ENCODE peak calls at places on chromosome 19, in five cellular contexts. One of them, this sample, is unnamed.

GRCh38 chr19:20472854-20473253 is 92.7 kb downstream of the ZNF737 start:
- DNase-seq in NCI-H748 treated with DMSO at 0.1 percent for 48 hours: no peak
- DNase-seq in M059J: no peak
- DNase-seq in AG09309: no peak
- DNase-seq in heart right ventricle: no peak
- DNase-seq in this sample: no peak

GRCh38 chr19:38862321-38863059 is 12.7 kb upstream of the HNRNPL start:
- DNase-seq in heart right ventricle: peak
- DNase-seq in AG09309: peak
- DNase-seq in M059J: peak
- DNase-seq in NCI-H748 treated with DMSO at 0.1 percent for 48 hours: peak
- DNase-seq in this sample: no peak

GRCh38 chr19:38441660-38442348 is 8.3 kb downstream of the RYR1 start:
- DNase-seq in heart right ventricle: no peak
- DNase-seq in M059J: no peak
- DNase-seq in NCI-H748 treated with DMSO at 0.1 percent for 48 hours: no peak
- DNase-seq in AG09309: no peak
- DNase-seq in this sample: no peak

GRCh38 chr19:45444318-45445041 is 20.8 kb upstream of the ERCC1 start:
- DNase-seq in M059J: peak
- DNase-seq in NCI-H748 treated with DMSO at 0.1 percent for 48 hours: peak
- DNase-seq in AG09309: no peak
- DNase-seq in heart right ventricle: peak
- DNase-seq in this sample: peak

GRCh38 chr19:44608391-44608821 is 5.0 kb upstream of the IGSF23 start:
- DNase-seq in NCI-H748 treated with DMSO at 0.1 percent for 48 hours: peak
- DNase-seq in heart right ventricle: no peak
- DNase-seq in AG09309: no peak
- DNase-seq in M059J: no peak
- DNase-seq in this sample: no peak

GRCh38 chr19:9875796-9876195 is 40.7 kb downstream of the PIN1 start:
- DNase-seq in NCI-H748 treated with DMSO at 0.1 percent for 48 hours: no peak
- DNase-seq in heart right ventricle: no peak
- DNase-seq in AG09309: no peak
- DNase-seq in M059J: no peak
- DNase-seq in this sample: no peak

GRCh38 chr19:46970815-46971214 is 48.8 kb upstream of the NPAS1 start:
- DNase-seq in NCI-H748 treated with DMSO at 0.1 percent for 48 hours: no peak
- DNase-seq in M059J: peak
- DNase-seq in heart right ventricle: peak
- DNase-seq in AG09309: peak
- DNase-seq in this sample: no peak

GRCh38 chr19:55585658-55586339 is 5.2 kb upstream of the ZNF579 start:
- DNase-seq in M059J: peak
- DNase-seq in AG09309: no peak
- DNase-seq in heart right ventricle: peak
- DNase-seq in NCI-H748 treated with DMSO at 0.1 percent for 48 hours: peak
- DNase-seq in this sample: no peak

GRCh38 chr19:45211751-45212381 is 33.3 kb downstream of the BLOC1S3 start:
- DNase-seq in AG09309: no peak
- DNase-seq in heart right ventricle: peak
- DNase-seq in M059J: peak
- DNase-seq in NCI-H748 treated with DMSO at 0.1 percent for 48 hours: no peak
- DNase-seq in this sample: no peak

GRCh38 chr19:30662211-30662861 is 290.2 kb downstream of the ZNF536 start:
- DNase-seq in AG09309: no peak
- DNase-seq in M059J: peak
- DNase-seq in NCI-H748 treated with DMSO at 0.1 percent for 48 hours: peak
- DNase-seq in heart right ventricle: no peak
- DNase-seq in this sample: no peak

GRCh38 chr19:51668167-51668566 is 21.5 kb upstream of the SIGLEC14 start:
- DNase-seq in M059J: no peak
- DNase-seq in AG09309: no peak
- DNase-seq in heart right ventricle: no peak
- DNase-seq in NCI-H748 treated with DMSO at 0.1 percent for 48 hours: no peak
- DNase-seq in this sample: no peak

GRCh38 chr19:8158411-8159074 is 9.2 kb upstream of the FBN3 start:
- DNase-seq in AG09309: no peak
- DNase-seq in NCI-H748 treated with DMSO at 0.1 percent for 48 hours: peak
- DNase-seq in heart right ventricle: peak
- DNase-seq in M059J: peak
- DNase-seq in this sample: peak

GRCh38 chr19:30371960-30372824 is at the start of gene ZNF536:
- DNase-seq in heart right ventricle: no peak
- DNase-seq in NCI-H748 treated with DMSO at 0.1 percent for 48 hours: no peak
- DNase-seq in M059J: no peak
- DNase-seq in AG09309: no peak
- DNase-seq in this sample: no peak

GRCh38 chr19:7145494-7145893 is 76.0 kb downstream of the ZNF557 start:
- DNase-seq in heart right ventricle: no peak
- DNase-seq in NCI-H748 treated with DMSO at 0.1 percent for 48 hours: no peak
- DNase-seq in AG09309: no peak
- DNase-seq in M059J: no peak
- DNase-seq in this sample: no peak

GRCh38 chr19:52336117-52336811 is at the start of gene ZNF610:
- DNase-seq in heart right ventricle: peak
- DNase-seq in NCI-H748 treated with DMSO at 0.1 percent for 48 hours: peak
- DNase-seq in AG09309: peak
- DNase-seq in M059J: peak
- DNase-seq in this sample: no peak

GRCh38 chr19:55066107-55066709 is 3.3 kb upstream of the RDH13 start:
- DNase-seq in AG09309: no peak
- DNase-seq in M059J: no peak
- DNase-seq in heart right ventricle: no peak
- DNase-seq in NCI-H748 treated with DMSO at 0.1 percent for 48 hours: no peak
- DNase-seq in this sample: no peak

GRCh38 chr19:48970923-48971395 is 5.8 kb downstream of the FTL start:
- DNase-seq in AG09309: no peak
- DNase-seq in heart right ventricle: peak
- DNase-seq in M059J: peak
- DNase-seq in NCI-H748 treated with DMSO at 0.1 percent for 48 hours: peak
- DNase-seq in this sample: peak

GRCh38 chr19:3154957-3155736 is 19.3 kb downstream of the GNA15 start:
- DNase-seq in heart right ventricle: peak
- DNase-seq in NCI-H748 treated with DMSO at 0.1 percent for 48 hours: no peak
- DNase-seq in AG09309: peak
- DNase-seq in M059J: peak
- DNase-seq in this sample: no peak

GRCh38 chr19:58153386-58153785 is 2.8 kb upstream of the ZNF329 start:
- DNase-seq in AG09309: no peak
- DNase-seq in heart right ventricle: no peak
- DNase-seq in M059J: no peak
- DNase-seq in NCI-H748 treated with DMSO at 0.1 percent for 48 hours: no peak
- DNase-seq in this sample: no peak

GRCh38 chr19:787551-787950 is 9.7 kb upstream of the PTBP1 start:
- DNase-seq in NCI-H748 treated with DMSO at 0.1 percent for 48 hours: no peak
- DNase-seq in heart right ventricle: no peak
- DNase-seq in AG09309: no peak
- DNase-seq in M059J: no peak
- DNase-seq in this sample: no peak

GRCh38 chr19:39084732-39085080 is 538 bp downstream of the ACP7 start:
- DNase-seq in M059J: no peak
- DNase-seq in NCI-H748 treated with DMSO at 0.1 percent for 48 hours: no peak
- DNase-seq in heart right ventricle: no peak
- DNase-seq in AG09309: no peak
- DNase-seq in this sample: no peak

GRCh38 chr19:39126593-39127187 is 1.1 kb downstream of the PAK4 start:
- DNase-seq in M059J: no peak
- DNase-seq in AG09309: no peak
- DNase-seq in NCI-H748 treated with DMSO at 0.1 percent for 48 hours: no peak
- DNase-seq in heart right ventricle: no peak
- DNase-seq in this sample: peak

GRCh38 chr19:11787536-11787935 is 10.8 kb upstream of the ZNF491 start:
- DNase-seq in NCI-H748 treated with DMSO at 0.1 percent for 48 hours: no peak
- DNase-seq in heart right ventricle: no peak
- DNase-seq in M059J: no peak
- DNase-seq in AG09309: no peak
- DNase-seq in this sample: no peak

GRCh38 chr19:11265785-11266236 is 3.5 kb upstream of the DOCK6 start:
- DNase-seq in NCI-H748 treated with DMSO at 0.1 percent for 48 hours: peak
- DNase-seq in AG09309: no peak
- DNase-seq in M059J: no peak
- DNase-seq in heart right ventricle: no peak
- DNase-seq in this sample: no peak

GRCh38 chr19:49677901-49678674 is 1.0 kb downstream of the PRMT1 start:
- DNase-seq in NCI-H748 treated with DMSO at 0.1 percent for 48 hours: peak
- DNase-seq in heart right ventricle: peak
- DNase-seq in M059J: peak
- DNase-seq in AG09309: no peak
- DNase-seq in this sample: peak

GRCh38 chr19:35869327-35870123 is 1.2 kb downstream of the APLP1 start:
- DNase-seq in M059J: peak
- DNase-seq in heart right ventricle: peak
- DNase-seq in AG09309: no peak
- DNase-seq in NCI-H748 treated with DMSO at 0.1 percent for 48 hours: peak
- DNase-seq in this sample: peak

GRCh38 chr19:39363909-39364457 is 21.8 kb downstream of the SAMD4B start:
- DNase-seq in NCI-H748 treated with DMSO at 0.1 percent for 48 hours: no peak
- DNase-seq in M059J: peak
- DNase-seq in AG09309: no peak
- DNase-seq in heart right ventricle: peak
- DNase-seq in this sample: no peak

GRCh38 chr19:41302624-41303351 is 7.2 kb upstream of the CCDC97 start:
- DNase-seq in heart right ventricle: no peak
- DNase-seq in NCI-H748 treated with DMSO at 0.1 percent for 48 hours: no peak
- DNase-seq in M059J: no peak
- DNase-seq in AG09309: no peak
- DNase-seq in this sample: no peak

GRCh38 chr19:3250675-3251074 is 26.2 kb downstream of the CELF5 start:
- DNase-seq in AG09309: no peak
- DNase-seq in NCI-H748 treated with DMSO at 0.1 percent for 48 hours: no peak
- DNase-seq in M059J: no peak
- DNase-seq in heart right ventricle: no peak
- DNase-seq in this sample: peak